ENCODE peak calls at places on chromosome 19, in ten cellular contexts. E, L, C, G, Q, K, M, P, I and O are unnamed samples.
A peak's percentile ranks its signal among the peaks of the same experiment; 100 is the strongest.

GRCh38 chr19:50418186-50419021 is at the start of gene SPIB:
- DNase-seq in I (no peak), K (no peak), E (no peak), L (no peak), Q (no peak), M (no peak), P (no peak), C (no peak), G (no peak), O (no peak)

GRCh38 chr19:16445238-16446107 is 26.3 kb downstream of the EPS15L1 start:
- DNase-seq in M (peak; percentile 44), I (no peak), C (no peak), P (no peak), Q (no peak), K (no peak), G (no peak), E (no peak), L (no peak), O (no peak)

GRCh38 chr19:4589579-4590410 is 30.3 kb upstream of the SEMA6B start:
- DNase-seq in K (no peak), I (no peak), E (no peak), G (no peak), C (no peak), M (no peak), P (no peak), L (no peak), Q (no peak), O (no peak)

GRCh38 chr19:50357178-50358100 is 8.0 kb downstream of the NAPSA start:
- DNase-seq in K (peak; percentile 75), I (peak; percentile 90), L (peak; percentile 83), C (peak; percentile 92), M (peak; percentile 26), P (peak; percentile 73), Q (peak; percentile 82), E (peak; percentile 81), G (peak; percentile 90), O (peak; percentile 69)

GRCh38 chr19:5877869-5878268 is 7.5 kb upstream of the FUT5 start:
- DNase-seq in I (no peak), E (no peak), C (no peak), M (no peak), P (no peak), G (no peak), L (no peak), K (no peak), Q (no peak), O (no peak)

GRCh38 chr19:15962319-15962718 is 13.5 kb downstream of the OR10H4 start:
- DNase-seq in G (no peak), L (no peak), C (no peak), Q (no peak), I (no peak), P (no peak), M (no peak), K (no peak), E (no peak), O (no peak)

GRCh38 chr19:54262066-54262465 is 5.0 kb upstream of the LILRB5 start:
- DNase-seq in C (peak; percentile 11), G (peak; percentile 49), I (no peak), Q (no peak), K (no peak), M (no peak), L (no peak), P (no peak), E (no peak), O (no peak)

GRCh38 chr19:51724543-51724942 is 752 bp upstream of the HAS1 start:
- DNase-seq in L (peak; percentile 25), E (no peak), I (no peak), C (peak; percentile 63), P (peak; percentile 57), K (peak; percentile 44), G (no peak), M (no peak), Q (no peak), O (no peak)

GRCh38 chr19:18466354-18466753 is 28.4 kb upstream of the ISYNA1 start:
- DNase-seq in I (no peak), M (no peak), L (no peak), P (no peak), E (no peak), K (no peak), G (no peak), C (no peak), Q (no peak), O (no peak)

GRCh38 chr19:41430907-41431306 is 3.7 kb upstream of the B3GNT8 start:
- DNase-seq in G (no peak), L (no peak), Q (no peak), M (no peak), I (no peak), C (no peak), K (no peak), P (no peak), E (no peak), O (no peak)

GRCh38 chr19:55545913-55546495 is 661 bp upstream of the SBK3 start:
- DNase-seq in I (no peak), G (no peak), M (no peak), K (no peak), C (no peak), E (no peak), L (no peak), P (no peak), Q (no peak), O (no peak)

GRCh38 chr19:927044-927706 is 1.3 kb downstream of the ARID3A start:
- DNase-seq in K (peak; percentile 66), L (peak; percentile 71), M (no peak), Q (peak; percentile 78), C (peak; percentile 84), E (peak; percentile 47), I (no peak), P (peak; percentile 82), G (peak; percentile 81), O (peak; percentile 71)

GRCh38 chr19:7641288-7642276 is 4.7 kb downstream of the STXBP2 start:
- DNase-seq in Q (no peak), L (no peak), K (no peak), E (no peak), G (no peak), I (no peak), C (no peak), M (no peak), P (no peak), O (no peak)

GRCh38 chr19:55270172-55270942 is 9.6 kb downstream of the HSPBP1 start:
- DNase-seq in I (no peak), E (no peak), M (no peak), Q (no peak), C (no peak), L (no peak), K (no peak), P (no peak), G (no peak), O (no peak)

GRCh38 chr19:3336351-3336679 is 30.1 kb upstream of the NFIC start:
- DNase-seq in G (no peak), C (no peak), M (no peak), E (no peak), L (no peak), P (no peak), I (no peak), Q (no peak), K (no peak), O (no peak)

DNA sequence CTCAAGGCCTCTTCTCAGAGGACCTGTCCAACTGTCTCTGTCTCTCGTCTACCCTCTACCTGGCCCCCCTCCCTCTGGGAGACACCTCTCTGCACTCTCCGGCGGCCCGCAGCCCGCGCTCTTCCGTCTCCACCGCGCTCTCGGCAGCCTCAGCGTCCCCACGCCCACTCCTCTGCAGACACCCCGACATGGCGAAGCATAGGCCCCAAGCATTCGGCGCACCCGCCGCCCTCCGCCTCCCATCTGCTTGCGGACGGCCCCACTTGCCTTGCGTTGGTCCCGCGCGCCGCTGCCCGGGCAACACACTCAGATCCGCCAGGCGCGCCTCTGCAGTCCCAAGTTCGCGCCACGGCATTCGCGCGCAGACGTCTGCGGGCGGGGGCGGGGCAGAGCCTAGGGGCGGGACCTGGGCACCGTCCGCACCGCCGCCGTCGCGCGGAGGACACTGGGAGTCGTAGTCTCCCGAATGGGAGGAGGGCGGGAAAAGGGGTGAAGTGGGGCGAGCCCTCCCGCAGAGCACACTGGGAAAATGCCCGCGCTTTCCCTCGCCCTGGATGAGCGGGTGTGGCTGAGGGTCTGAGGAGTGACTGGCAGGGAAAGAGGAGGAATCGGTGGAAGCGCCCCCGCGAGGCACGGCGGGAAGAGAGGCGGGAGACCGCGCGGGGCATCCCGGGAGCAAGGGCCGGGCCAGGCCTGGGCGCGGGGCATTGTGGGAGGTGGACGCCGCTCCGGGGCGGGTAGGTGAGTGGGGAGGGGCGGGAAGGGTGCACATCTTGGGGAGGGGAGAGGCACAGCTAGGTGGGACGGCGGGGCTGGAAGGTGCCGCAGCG is at the start of the genes LIG1 and ZSWIM9:
- DNase-seq in Q (peak; percentile 93), K (peak; percentile 92), L (peak; percentile 82), M (peak; percentile 90), I (peak; percentile 85), C (peak; percentile 86), E (peak; percentile 90), G (peak; percentile 93), P (peak; percentile 92), O (peak; percentile 98)
- TF ChIP-seq CTCF in Q (no peak), K (no peak), L (peak; percentile 60), M (no peak), I (peak; percentile 38), C (peak; percentile 58), E (peak; percentile 5), G (no peak), P (no peak), O (peak; percentile 21)

DNA sequence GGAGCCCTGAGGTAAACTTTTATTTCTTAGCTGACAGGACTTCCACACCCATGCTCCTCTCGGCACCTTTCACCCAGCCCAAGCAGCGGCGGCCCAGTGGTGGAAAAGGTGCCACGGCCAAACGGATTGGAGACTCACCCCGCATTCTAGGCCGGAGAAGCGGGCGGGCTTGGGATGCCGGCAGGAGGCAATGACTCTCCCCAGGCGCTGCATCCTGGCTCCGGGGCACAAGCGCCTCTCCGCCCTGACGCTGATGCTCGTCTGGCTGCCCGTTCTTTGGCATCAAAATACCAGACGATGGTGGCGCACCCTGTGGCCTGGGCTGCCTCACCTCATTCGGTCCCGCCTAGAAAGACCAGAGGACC is 6.7 kb upstream of the ZNF606 start:
- DNase-seq in G (no peak), L (no peak), C (no peak), K (no peak), E (no peak), Q (no peak), I (no peak), P (no peak), M (no peak), O (no peak)
- H3K4me3 ChIP-seq in G (no peak overlapping the region), L (peak overlapping the region; percentile 47), C (peak overlapping the region; percentile 35), K (peak overlapping the region; percentile 35), E (no peak overlapping the region), Q (no peak overlapping the region), I (peak overlapping the region; percentile 77), P (peak overlapping the region; percentile 44), M (peak overlapping the region; percentile 52), O (peak overlapping the region; percentile 31)

DNA sequence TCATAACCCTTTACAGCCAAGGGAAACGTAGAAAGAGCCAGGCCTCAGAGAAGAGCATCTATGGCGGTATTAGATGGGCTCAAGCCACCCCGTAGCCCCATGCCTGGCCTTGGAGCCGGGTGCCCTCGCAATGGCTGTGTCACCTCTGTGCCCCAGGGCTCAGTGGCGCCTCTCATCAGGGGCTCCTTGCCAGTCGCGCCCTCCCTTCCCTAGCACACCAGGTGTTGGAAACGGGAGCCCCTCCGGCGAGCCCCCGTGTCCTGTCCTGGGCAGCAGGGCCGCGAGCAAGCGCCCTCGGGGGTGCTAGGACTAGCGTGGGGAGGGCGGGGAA is 453 bp downstream of the ZNF256 start:
- DNase-seq in K (peak; percentile 23), G (no peak), E (no peak), Q (no peak), C (no peak), I (no peak), M (no peak), P (no peak), L (no peak), O (no peak)
- H3K27ac ChIP-seq in K (peak overlapping the region; percentile 71), G (peak overlapping the region; percentile 82), E (peak overlapping the region; percentile 57), Q (peak overlapping the region; percentile 78), C (peak overlapping the region; percentile 86), I (peak overlapping the region; percentile 39), M (peak overlapping the region; percentile 48), P (peak overlapping the region; percentile 87), L (peak overlapping the region; percentile 76), O (peak overlapping the region; percentile 90)

GRCh38 chr19:39224910-39225309 is 19.9 kb downstream of the IFNL3 start:
- DNase-seq in G (no peak), C (no peak), E (no peak), L (no peak), P (no peak), Q (no peak), K (no peak), I (no peak), M (no peak), O (no peak)
- TF ChIP-seq CTCF in G (no peak), C (no peak), E (no peak), L (no peak), P (no peak), Q (no peak), K (no peak), I (no peak), M (no peak), O (no peak)